ENCODE peak calls at places on chromosomes 2 and 18, in four cellular contexts. U is sigmoid colon, V is breast epithelium, N is GM23338. B is an unnamed sample.

GRCh38 chr2:102753563-102754159 is 8.2 kb upstream of the TMEM182 start:
- DNase-seq in U (no peak), V (no peak), N (peak; percentile 74), B (no peak)

GRCh38 chr2:200966770-200967169 is 3.3 kb upstream of the ORC2 start:
- DNase-seq in U (no peak), V (no peak), N (no peak), B (no peak)

GRCh38 chr2:47809903-47810302 is 27.0 kb downstream of the MSH6 start:
- DNase-seq in U (no peak), V (no peak), N (no peak), B (no peak)

GRCh38 chr2:117536139-117536538 is 278.4 kb upstream of the DDX18 start:
- DNase-seq in U (no peak), V (no peak), N (peak; percentile 70), B (no peak)

GRCh38 chr2:73964223-73964622 is 20.5 kb upstream of the TET3 start:
- DNase-seq in U (no peak), V (no peak), N (no peak), B (no peak)

GRCh38 chr2:71379086-71379485 is 47.5 kb downstream of the ZNF638 start:
- DNase-seq in U (no peak), V (no peak), N (no peak), B (no peak)

GRCh38 chr2:148927010-148927409 is 52.0 kb downstream of the KIF5C start:
- DNase-seq in U (no peak), V (no peak), N (no peak), B (no peak)

GRCh38 chr2:16620590-16620989 is 45.0 kb downstream of the CYRIA start:
- DNase-seq in U (no peak), V (no peak), N (no peak), B (no peak)

GRCh38 chr18:55048892-55049291 is 89.6 kb upstream of the CCDC68 start:
- DNase-seq in U (no peak), V (no peak), N (no peak), B (no peak)

GRCh38 chr18:61402761-61403160 is 69.5 kb downstream of the CDH20 start:
- DNase-seq in U (no peak), V (no peak), N (no peak), B (no peak)

GRCh38 chr2:104976603-104977120 is 61.2 kb upstream of the MRPS9 start:
- DNase-seq in U (no peak), V (no peak), N (peak; percentile 79), B (no peak)

GRCh38 chr2:141341444-141341843 is 789.4 kb downstream of the LRP1B start:
- DNase-seq in U (no peak), V (no peak), N (no peak), B (no peak)

GRCh38 chr18:470661-471501 is 29.6 kb downstream of the COLEC12 start:
- DNase-seq in U (no peak), V (no peak), N (no peak), B (no peak)

GRCh38 chr18:42048150-42048549 is 93.1 kb downstream of the PIK3C3 start:
- DNase-seq in U (no peak), V (no peak), N (no peak), B (no peak)

GRCh38 chr2:200931227-200931626 is 32.2 kb downstream of the ORC2 start:
- DNase-seq in U (no peak), V (no peak), N (no peak), B (no peak)

GRCh38 chr2:108611021-108611420 is 76.8 kb downstream of the LIMS1 start:
- DNase-seq in U (no peak), V (no peak), N (no peak), B (no peak)

GRCh38 chr2:222902660-222903059 is 41.8 kb downstream of the ACSL3 start:
- DNase-seq in U (no peak), V (no peak), N (no peak), B (no peak)

GRCh38 chr18:5285326-5285725 is 10.2 kb downstream of the ZBTB14 start:
- DNase-seq in U (no peak), V (no peak), N (no peak), B (no peak)

GRCh38 chr2:196290149-196290548 is 118.8 kb upstream of the STK17B start:
- DNase-seq in U (no peak), V (no peak), N (no peak), B (no peak)

GRCh38 chr2:138124521-138124920 is 160.2 kb downstream of the HNMT start:
- DNase-seq in U (no peak), V (no peak), N (no peak), B (no peak)

GRCh38 chr2:113922784-113923183 is 32.9 kb downstream of the ACTR3 start:
- DNase-seq in U (no peak), V (no peak), N (no peak), B (no peak)

GRCh38 chr18:34942975-34943374 is 98.2 kb upstream of the MAPRE2 start:
- DNase-seq in U (no peak), V (no peak), N (peak; percentile 43), B (no peak)

GRCh38 chr2:39313575-39313974 is 69.8 kb upstream of the CDKL4 start:
- DNase-seq in U (no peak), V (no peak), N (no peak), B (no peak)

GRCh38 chr2:118089015-118089800 is 937 bp downstream of the INSIG2 start:
- DNase-seq in U (no peak), V (no peak), N (peak; percentile 25), B (no peak)

GRCh38 chr2:2763351-2763997 is 432.4 kb upstream of the MYT1L start:
- DNase-seq in U (no peak), V (peak; percentile 20), N (no peak), B (no peak)

GRCh38 chr2:26011990-26012856 is 21.7 kb upstream of the RAB10 start:
- DNase-seq in U (peak; percentile 66), V (peak; percentile 73), N (peak; percentile 50), B (no peak)

GRCh38 chr2:167960089-167960747 is 287.2 kb downstream of the STK39 start:
- DNase-seq in U (no peak), V (no peak), N (no peak), B (no peak)

GRCh38 chr2:240795916-240796510 is 24.0 kb downstream of the KIF1A start:
- DNase-seq in U (peak; percentile 58), V (no peak), N (no peak), B (no peak)

GRCh38 chr2:1620081-1620480 is 124.2 kb downstream of the PXDN start:
- DNase-seq in U (no peak), V (no peak), N (no peak), B (no peak)

GRCh38 chr18:1998121-1998520 is 573.2 kb downstream of the METTL4 start:
- DNase-seq in U (no peak), V (no peak), N (no peak), B (no peak)

GRCh38 chr2:120818441-120818920 is 82.8 kb downstream of the GLI2 start:
- DNase-seq in U (peak; percentile 90), V (no peak), N (no peak), B (no peak)

GRCh38 chr18:44143054-44143453 is 537.6 kb upstream of the SETBP1 start:
- DNase-seq in U (no peak), V (no peak), N (no peak), B (no peak)
- TF ChIP-seq POLR2AphosphoS5 in U (no peak), V (no peak), N (no peak), B (no peak)

GRCh38 chr2:111663471-111663951 is 220.5 kb downstream of the ANAPC1 start:
- DNase-seq in U (no peak), V (no peak), N (no peak), B (no peak)
- TF ChIP-seq CTCF in U (no peak), V (no peak), N (no peak), B (no peak)

DNA sequence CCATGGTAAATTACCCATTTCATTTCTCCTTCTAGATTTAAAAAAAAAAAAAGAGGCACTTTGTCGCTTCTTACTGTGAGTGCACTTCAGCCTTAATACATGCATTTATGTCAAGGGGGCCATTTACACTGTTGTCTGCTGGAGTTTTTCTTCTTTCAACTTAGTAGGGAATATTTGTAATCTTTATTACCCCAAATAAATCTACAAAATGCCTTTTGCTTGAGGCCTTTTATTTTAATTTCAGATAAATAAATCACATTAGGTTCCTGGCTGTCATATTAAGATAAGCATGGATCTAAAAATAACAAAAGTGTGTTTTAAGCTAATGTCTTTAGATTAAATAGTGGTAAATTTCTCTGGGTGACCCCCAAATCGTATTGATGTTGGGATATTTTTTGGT is 276.0 kb downstream of the NCKAP5 start:
- DNase-seq in U (no peak), V (no peak), N (no peak), B (no peak)
- TF ChIP-seq POLR2AphosphoS5 in U (no peak), V (no peak), N (no peak), B (no peak)

GRCh38 chr2:174336403-174337336 is 1.9 kb downstream of the SP9 start:
- DNase-seq in U (no peak), V (no peak), N (peak; percentile 75), B (no peak)
- TF ChIP-seq CTCF in U (no peak), V (no peak), N (peak; percentile 13), B (no peak)

GRCh38 chr2:37523861-37524362 is 147.5 kb downstream of the CDC42EP3 start:
- DNase-seq in U (peak; percentile 86), V (peak; percentile 72), N (no peak), B (no peak)
- TF ChIP-seq POLR2AphosphoS5 in U (peak; percentile 37), V (peak; percentile 78), N (no peak), B (peak; percentile 56)

GRCh38 chr2:206840999-206841398 is 75.6 kb downstream of the FASTKD2 start:
- DNase-seq in U (no peak), V (no peak), N (peak; percentile 72), B (no peak)
- TF ChIP-seq CTCF in U (no peak), V (no peak), N (peak; percentile 63), B (no peak)

GRCh38 chr18:79682481-79682880 is 2.9 kb downstream of the CTDP1 start:
- DNase-seq in U (no peak), V (no peak), N (no peak), B (no peak)

GRCh38 chr18:79681484-79682387 is 2.1 kb downstream of the CTDP1 start:
- DNase-seq in U (no peak), V (no peak), N (no peak), B (no peak)

GRCh38 chr18:79684283-79684631 is 4.7 kb downstream of the CTDP1 start:
- DNase-seq in U (no peak), V (no peak), N (no peak), B (no peak)

GRCh38 chr18:79683626-79684282 is 4.2 kb downstream of the CTDP1 start:
- DNase-seq in U (no peak), V (no peak), N (no peak), B (no peak)

DNA sequence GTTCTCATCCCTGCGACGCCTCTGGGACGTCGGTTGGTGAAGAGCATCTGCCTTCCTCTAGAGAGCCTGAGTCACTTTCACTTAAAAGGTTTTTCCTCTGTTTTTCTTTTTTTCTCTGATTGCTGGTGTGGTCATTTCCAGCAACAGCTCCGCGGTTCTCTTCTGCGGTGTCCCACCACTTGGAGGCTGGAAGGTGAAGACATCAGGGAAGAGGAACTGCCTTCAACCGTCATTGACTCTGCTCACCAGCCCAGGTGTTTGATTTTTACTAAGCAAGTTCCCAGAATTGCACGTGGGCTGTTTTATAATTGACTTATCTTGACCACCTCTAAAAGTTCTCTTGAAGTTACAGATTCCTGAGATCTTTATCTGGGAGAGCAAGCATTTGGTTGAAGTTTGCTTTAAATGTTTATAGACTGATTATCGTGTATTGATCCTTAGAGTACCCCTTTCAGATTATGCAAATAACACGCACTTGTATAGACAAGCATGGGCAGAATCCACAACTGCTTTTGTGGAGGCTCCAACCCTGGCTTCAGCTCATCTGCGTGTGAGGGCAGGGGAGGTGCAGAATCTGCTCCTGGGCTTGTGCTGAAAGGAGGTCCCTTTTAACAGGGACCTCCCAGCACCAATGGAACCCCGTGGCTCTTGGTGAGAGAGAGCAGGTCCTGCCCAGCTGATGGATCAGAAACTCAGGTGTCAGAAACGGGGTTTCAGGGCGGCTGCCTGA is 3.5 kb downstream of the CTDP1 start:
- DNase-seq in U (no peak), V (no peak), N (no peak), B (no peak)
- TF ChIP-seq POLR2AphosphoS5 in U (no peak), V (no peak), N (no peak), B (no peak)